ENCODE peak calls at places on chromosomes 1 and 21, in five cellular contexts. One of them, this sample, is unnamed.

GRCh38 chr1:67853704-67854103 is 20.4 kb upstream of the GNG12 start:
- DNase-seq in heart right ventricle: peak
- DNase-seq in thoracic aorta: no peak
- DNase-seq in MM.1S: peak
- DNase-seq in lung: peak
- DNase-seq in this sample: peak

GRCh38 chr1:218351617-218352438 is 6.7 kb downstream of the TGFB2 start:
- DNase-seq in heart right ventricle: peak
- DNase-seq in thoracic aorta: no peak
- DNase-seq in MM.1S: peak
- DNase-seq in lung: no peak
- DNase-seq in this sample: no peak

GRCh38 chr21:38751379-38752050 is 54.2 kb upstream of the ETS2 start:
- DNase-seq in heart right ventricle: peak
- DNase-seq in thoracic aorta: peak
- DNase-seq in MM.1S: no peak
- DNase-seq in lung: peak
- DNase-seq in this sample: no peak

GRCh38 chr1:97144527-97144926 is 422.9 kb downstream of the PTBP2 start:
- DNase-seq in heart right ventricle: no peak
- DNase-seq in thoracic aorta: no peak
- DNase-seq in MM.1S: no peak
- DNase-seq in lung: no peak
- DNase-seq in this sample: peak

GRCh38 chr21:41509733-41510132 is 1.8 kb upstream of the TMPRSS2 start:
- DNase-seq in heart right ventricle: no peak
- DNase-seq in thoracic aorta: no peak
- DNase-seq in MM.1S: no peak
- DNase-seq in lung: no peak
- DNase-seq in this sample: no peak

GRCh38 chr1:69991644-69992043 is 213.7 kb downstream of the LRRC40 start:
- DNase-seq in heart right ventricle: no peak
- DNase-seq in thoracic aorta: no peak
- DNase-seq in MM.1S: no peak
- DNase-seq in lung: no peak
- DNase-seq in this sample: peak

GRCh38 chr1:235552146-235552716 is 48.0 kb upstream of the B3GALNT2 start:
- DNase-seq in heart right ventricle: peak
- DNase-seq in thoracic aorta: no peak
- DNase-seq in MM.1S: no peak
- DNase-seq in lung: no peak
- DNase-seq in this sample: no peak

GRCh38 chr1:50667710-50668356 is 244.6 kb upstream of the DMRTA2 start:
- DNase-seq in heart right ventricle: no peak
- DNase-seq in thoracic aorta: no peak
- DNase-seq in MM.1S: no peak
- DNase-seq in lung: no peak
- DNase-seq in this sample: no peak

GRCh38 chr1:42340898-42341297 is 5.9 kb upstream of the FOXJ3 start:
- DNase-seq in heart right ventricle: no peak
- DNase-seq in thoracic aorta: no peak
- DNase-seq in MM.1S: no peak
- DNase-seq in lung: no peak
- DNase-seq in this sample: no peak

DNA sequence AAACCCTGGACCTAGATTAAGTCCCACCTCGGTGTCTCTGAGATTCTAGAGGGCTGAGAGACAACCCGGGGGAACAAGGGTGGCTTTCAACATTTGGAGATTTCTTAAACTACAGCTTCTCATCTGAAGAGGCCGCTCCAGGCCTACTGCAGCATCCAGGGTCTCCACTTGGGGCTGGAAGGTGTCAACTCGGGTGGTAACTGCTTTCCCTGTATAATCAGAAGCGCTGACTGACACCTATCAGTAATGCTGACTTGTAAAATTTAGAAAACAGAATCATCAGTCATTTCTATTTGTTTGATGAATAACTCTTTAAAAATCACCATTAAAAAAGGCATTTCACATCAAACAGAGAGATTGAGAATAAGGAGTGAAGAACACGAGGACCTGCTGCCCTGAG is 226.0 kb downstream of the PBX1 start:
- DNase-seq in heart right ventricle: no peak
- DNase-seq in thoracic aorta: no peak
- DNase-seq in MM.1S: no peak
- DNase-seq in lung: no peak
- DNase-seq in this sample: no peak
- TF ChIP-seq CTCF in heart right ventricle: no peak
- TF ChIP-seq CTCF in thoracic aorta: no peak
- TF ChIP-seq CTCF in MM.1S: no peak
- TF ChIP-seq CTCF in lung: no peak
- TF ChIP-seq CTCF in this sample: no peak

DNA sequence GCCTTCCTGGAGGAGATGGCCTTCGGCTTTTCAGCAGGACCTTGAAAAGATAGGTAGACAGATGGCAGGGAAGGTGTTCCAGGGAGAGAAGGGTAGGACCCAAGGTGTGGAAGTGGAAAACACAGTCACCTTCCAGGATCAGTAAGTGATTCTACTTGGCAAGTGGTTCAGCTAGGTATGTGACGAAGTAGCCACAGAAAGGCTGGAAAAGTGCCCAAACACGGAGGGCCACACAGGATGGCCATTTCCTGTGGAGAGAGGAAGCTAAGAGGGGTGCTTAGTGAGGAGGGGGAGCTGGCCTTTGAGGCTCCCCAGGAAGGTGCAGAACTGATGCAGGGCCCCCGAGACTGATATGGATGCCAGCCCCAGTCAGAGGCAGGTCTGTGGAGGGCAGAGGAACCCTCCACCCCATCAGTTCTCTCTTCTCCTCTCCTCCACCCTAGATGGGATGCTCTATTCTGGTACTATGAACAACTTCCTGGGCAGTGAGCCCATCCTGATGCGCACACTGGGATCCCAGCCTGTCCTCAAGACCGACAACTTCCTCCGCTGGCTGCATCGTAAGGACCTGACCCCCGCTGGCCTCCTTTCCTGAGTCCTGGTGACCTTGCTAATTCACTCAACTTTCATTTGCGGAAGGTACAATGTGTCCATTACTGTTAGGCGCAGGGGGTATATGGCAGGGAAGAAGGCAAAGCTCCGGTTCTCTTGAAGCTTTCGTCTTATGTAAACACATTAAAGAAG is 6.8 kb downstream of the SEMA4A start:
- DNase-seq in heart right ventricle: peak
- DNase-seq in thoracic aorta: no peak
- DNase-seq in MM.1S: no peak
- DNase-seq in lung: no peak
- DNase-seq in this sample: no peak
- H3K4me3 ChIP-seq in heart right ventricle: no peak
- H3K4me3 ChIP-seq in thoracic aorta: peak
- H3K4me3 ChIP-seq in MM.1S: no peak
- H3K4me3 ChIP-seq in lung: no peak
- H3K4me3 ChIP-seq in this sample: no peak

GRCh38 chr1:159421821-159422220 is 10.2 kb upstream of the OR10J4 start:
- DNase-seq in heart right ventricle: no peak
- DNase-seq in thoracic aorta: no peak
- DNase-seq in MM.1S: no peak
- DNase-seq in lung: no peak
- DNase-seq in this sample: no peak
- TF ChIP-seq CTCF in heart right ventricle: no peak
- TF ChIP-seq CTCF in thoracic aorta: no peak
- TF ChIP-seq CTCF in MM.1S: peak
- TF ChIP-seq CTCF in lung: no peak
- TF ChIP-seq CTCF in this sample: peak

GRCh38 chr1:117565745-117566455 is 39.9 kb upstream of the TENT5C start:
- DNase-seq in heart right ventricle: no peak
- DNase-seq in thoracic aorta: no peak
- DNase-seq in MM.1S: no peak
- DNase-seq in lung: peak
- DNase-seq in this sample: no peak

GRCh38 chr1:117567976-117568375 is 37.9 kb upstream of the TENT5C start:
- DNase-seq in heart right ventricle: no peak
- DNase-seq in thoracic aorta: no peak
- DNase-seq in MM.1S: no peak
- DNase-seq in lung: no peak
- DNase-seq in this sample: no peak

GRCh38 chr1:117567435-117567834 is 38.4 kb upstream of the TENT5C start:
- DNase-seq in heart right ventricle: no peak
- DNase-seq in thoracic aorta: no peak
- DNase-seq in MM.1S: no peak
- DNase-seq in lung: peak
- DNase-seq in this sample: no peak

GRCh38 chr1:117565083-117565556 is 40.7 kb upstream of the TENT5C start:
- DNase-seq in heart right ventricle: no peak
- DNase-seq in thoracic aorta: no peak
- DNase-seq in MM.1S: no peak
- DNase-seq in lung: no peak
- DNase-seq in this sample: no peak

GRCh38 chr1:117566556-117566955 is 39.3 kb upstream of the TENT5C start:
- DNase-seq in heart right ventricle: no peak
- DNase-seq in thoracic aorta: no peak
- DNase-seq in MM.1S: no peak
- DNase-seq in lung: peak
- DNase-seq in this sample: no peak
- H3K4me3 ChIP-seq in heart right ventricle: no peak
- H3K4me3 ChIP-seq in thoracic aorta: no peak
- H3K4me3 ChIP-seq in MM.1S: no peak
- H3K4me3 ChIP-seq in lung: no peak
- H3K4me3 ChIP-seq in this sample: no peak

DNA sequence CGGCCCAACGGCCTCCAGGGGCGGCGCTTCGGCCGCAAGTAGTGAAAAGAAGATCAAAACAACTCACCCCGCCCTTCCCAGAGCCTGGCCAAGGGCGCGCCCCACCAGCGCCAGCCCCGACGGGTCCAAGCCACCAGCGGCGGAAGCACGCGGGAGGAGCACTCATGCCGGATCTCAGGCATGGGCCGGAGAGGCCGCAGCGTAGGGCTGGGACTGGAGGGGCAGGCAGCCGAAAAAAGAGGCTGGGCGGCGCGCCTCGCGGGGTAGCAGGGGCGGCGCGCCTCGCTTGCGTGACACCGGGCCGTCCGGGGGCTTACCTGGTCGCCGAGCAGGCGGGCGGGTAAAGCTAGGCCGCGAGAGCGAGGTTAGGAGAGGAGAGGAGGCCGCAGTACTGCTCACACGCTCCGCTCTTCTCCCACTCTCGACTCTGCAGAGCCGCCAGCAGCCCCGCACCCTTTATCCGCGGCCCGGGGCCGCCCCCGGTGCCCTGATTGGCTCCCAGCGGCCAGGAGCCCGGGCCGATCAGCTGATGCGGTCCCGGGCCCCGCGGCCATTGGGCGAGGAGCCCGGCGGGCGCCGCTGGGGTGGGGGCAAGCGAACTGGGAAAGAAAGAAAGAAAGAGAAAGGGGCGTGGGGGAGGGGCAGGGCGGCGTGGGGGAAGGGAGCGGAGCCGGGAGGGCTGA is at the start of gene GLUL:
- DNase-seq in heart right ventricle: peak
- DNase-seq in thoracic aorta: peak
- DNase-seq in MM.1S: peak
- DNase-seq in lung: peak
- DNase-seq in this sample: peak
- TF ChIP-seq CTCF in heart right ventricle: peak
- TF ChIP-seq CTCF in thoracic aorta: no peak
- TF ChIP-seq CTCF in MM.1S: no peak
- TF ChIP-seq CTCF in lung: no peak
- TF ChIP-seq CTCF in this sample: no peak

GRCh38 chr1:3274972-3275371 is 179.5 kb upstream of the ARHGEF16 start:
- DNase-seq in heart right ventricle: no peak
- DNase-seq in thoracic aorta: no peak
- DNase-seq in MM.1S: no peak
- DNase-seq in lung: no peak
- DNase-seq in this sample: no peak
- H3K4me3 ChIP-seq in heart right ventricle: no peak
- H3K4me3 ChIP-seq in thoracic aorta: peak
- H3K4me3 ChIP-seq in MM.1S: no peak
- H3K4me3 ChIP-seq in lung: no peak
- H3K4me3 ChIP-seq in this sample: no peak

GRCh38 chr1:36865080-36865900 is 169.0 kb downstream of the GRIK3 start:
- DNase-seq in heart right ventricle: no peak
- DNase-seq in thoracic aorta: no peak
- DNase-seq in MM.1S: no peak
- DNase-seq in lung: no peak
- DNase-seq in this sample: no peak

GRCh38 chr1:36866168-36866814 is 168.0 kb downstream of the GRIK3 start:
- DNase-seq in heart right ventricle: no peak
- DNase-seq in thoracic aorta: no peak
- DNase-seq in MM.1S: no peak
- DNase-seq in lung: no peak
- DNase-seq in this sample: no peak

GRCh38 chr1:36863061-36863460 is 171.3 kb downstream of the GRIK3 start:
- DNase-seq in heart right ventricle: no peak
- DNase-seq in thoracic aorta: no peak
- DNase-seq in MM.1S: no peak
- DNase-seq in lung: no peak
- DNase-seq in this sample: no peak

GRCh38 chr1:36863500-36863899 is 170.8 kb downstream of the GRIK3 start:
- DNase-seq in heart right ventricle: no peak
- DNase-seq in thoracic aorta: no peak
- DNase-seq in MM.1S: no peak
- DNase-seq in lung: no peak
- DNase-seq in this sample: no peak

DNA sequence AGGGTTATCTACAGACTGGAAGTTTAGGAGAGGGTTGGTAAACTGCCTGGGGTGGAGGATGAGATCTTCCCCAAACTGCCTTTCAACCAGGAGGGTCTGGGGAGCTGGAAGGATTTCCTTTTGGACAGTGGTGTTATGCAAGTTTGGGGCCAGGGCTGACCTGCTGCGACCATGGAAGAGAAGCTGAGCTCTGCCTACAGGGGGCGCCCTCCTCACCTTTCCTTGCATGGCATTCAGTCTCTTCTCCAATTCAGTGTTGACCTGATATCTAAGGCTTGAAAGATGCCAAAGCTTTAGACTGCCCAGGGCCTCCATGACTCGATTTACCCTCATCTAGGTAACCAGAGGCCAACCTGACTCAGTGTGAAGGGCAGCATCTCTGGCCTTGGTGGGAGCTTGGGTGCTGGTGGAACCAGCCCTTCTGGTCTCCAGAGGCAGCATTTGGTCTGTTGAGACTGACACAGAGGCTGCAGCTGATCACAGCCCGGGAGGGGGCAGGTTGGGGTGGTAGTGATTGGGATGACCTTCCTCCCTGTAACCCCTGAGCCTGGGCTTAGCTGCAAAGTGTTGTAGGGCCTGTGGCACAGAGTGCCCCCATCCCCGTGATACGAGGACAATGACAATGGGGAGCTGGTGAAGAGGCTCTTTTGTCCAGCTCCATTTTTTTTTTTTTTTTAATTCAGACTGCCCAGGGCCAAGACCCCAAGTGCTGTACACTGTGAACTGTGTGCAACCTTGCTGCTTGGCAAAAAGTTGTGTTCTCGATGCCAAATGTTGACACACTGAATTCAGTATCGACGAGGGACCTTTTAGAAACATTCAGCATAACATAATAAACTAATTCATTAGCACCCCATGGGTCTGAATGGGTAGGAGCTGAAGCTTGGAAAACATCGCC is 169.9 kb downstream of the GRIK3 start:
- DNase-seq in heart right ventricle: no peak
- DNase-seq in thoracic aorta: no peak
- DNase-seq in MM.1S: no peak
- DNase-seq in lung: no peak
- DNase-seq in this sample: no peak
- TF ChIP-seq CTCF in heart right ventricle: no peak
- TF ChIP-seq CTCF in thoracic aorta: no peak
- TF ChIP-seq CTCF in MM.1S: peak
- TF ChIP-seq CTCF in lung: no peak
- TF ChIP-seq CTCF in this sample: peak

This sample was measured in AG10803.